ENCODE peak calls at places on chromosomes 6 and 20, in five cellular contexts. K is CD8-positive, alpha-beta T cell; J is AG04450; A is fibroblast of lung; V is astrocyte of the spinal cord. R is an unnamed sample.
A peak's percentile ranks its signal among the peaks of the same experiment; 100 is the strongest.

GRCh38 chr6:106360410-106360988 is at the start of gene CRYBG1:
- DNase-seq in A (no peak), V (no peak), J (no peak), K (peak; percentile 78), R (peak; percentile 96)

GRCh38 chr6:13049666-13050254 is 278.6 kb downstream of the TBC1D7 start:
- DNase-seq in A (no peak), K (no peak), V (no peak), J (no peak), R (no peak)

GRCh38 chr6:11869656-11870340 is 91.2 kb upstream of the ADTRP start:
- DNase-seq in J (peak; percentile 65), A (peak; percentile 87), V (peak; percentile 81), K (no peak), R (no peak)

GRCh38 chr6:75103411-75103810 is 102.4 kb downstream of the COL12A1 start:
- DNase-seq in K (no peak), V (no peak), J (no peak), A (no peak), R (no peak)

GRCh38 chr6:167965602-167966539 is 31.6 kb upstream of the KIF25 start:
- DNase-seq in K (no peak), V (no peak), A (no peak), J (no peak), R (no peak)

GRCh38 chr6:38187688-38188590 is 368.4 kb downstream of the ZFAND3 start:
- DNase-seq in A (no peak), K (peak; percentile 25), J (no peak), V (no peak), R (no peak)

GRCh38 chr6:98487612-98488011 is 346.8 kb upstream of the POU3F2 start:
- DNase-seq in K (no peak), A (no peak), V (no peak), J (no peak), R (no peak)

GRCh38 chr6:34369385-34369784 is 23.1 kb downstream of the NUDT3 start:
- DNase-seq in J (no peak), V (no peak), A (no peak), K (no peak), R (no peak)

GRCh38 chr6:53112871-53113270 is 35.8 kb downstream of the GCM1 start:
- DNase-seq in A (no peak), V (no peak), J (no peak), K (no peak), R (peak; percentile 41)

GRCh38 chr6:6614096-6614964 is 25.8 kb downstream of the LY86 start:
- DNase-seq in K (peak; percentile 58), J (no peak), V (no peak), A (no peak), R (no peak)

GRCh38 chr20:19978511-19979210 is 38.5 kb upstream of the NAA20 start:
- DNase-seq in K (no peak), A (no peak), J (no peak), V (no peak), R (no peak)

GRCh38 chr6:133411757-133412156 is 170.6 kb downstream of the EYA4 start:
- DNase-seq in V (no peak), J (no peak), A (no peak), K (no peak), R (no peak)

GRCh38 chr6:52098649-52099184 is 11.3 kb upstream of the PKHD1 start:
- DNase-seq in V (no peak), K (no peak), J (no peak), A (no peak), R (no peak)

GRCh38 chr20:24106801-24107158 is 118.2 kb upstream of the GGTLC1 start:
- DNase-seq in K (no peak), V (no peak), A (no peak), J (no peak), R (no peak)

GRCh38 chr6:156977527-156978291 is 200.5 kb downstream of the ARID1B start:
- DNase-seq in A (peak; percentile 53), J (no peak), V (peak; percentile 30), K (no peak), R (no peak)

GRCh38 chr20:43379239-43379917 is 78.3 kb upstream of the SRSF6 start:
- DNase-seq in A (peak; percentile 96), J (peak; percentile 84), V (peak; percentile 3), K (no peak), R (no peak)

GRCh38 chr6:28789553-28790083 is 134.2 kb downstream of the TRIM27 start:
- DNase-seq in V (peak; percentile 67), A (peak; percentile 56), J (no peak), K (no peak), R (peak; percentile 59)

GRCh38 chr6:124400600-124400999 is 561.6 kb upstream of the RNF217 start:
- DNase-seq in A (no peak), V (no peak), K (no peak), J (no peak), R (no peak)

GRCh38 chr6:143233563-143234285 is 173.0 kb downstream of the AIG1 start:
- DNase-seq in K (no peak), V (no peak), A (no peak), J (no peak), R (no peak)

GRCh38 chr6:868212-868611 is 175.3 kb upstream of the EXOC2 start:
- DNase-seq in J (no peak), K (no peak), V (no peak), A (no peak), R (no peak)

GRCh38 chr6:170027111-170028043 is 263.5 kb downstream of the DLL1 start:
- DNase-seq in V (no peak), J (no peak), A (no peak), K (no peak), R (no peak)

GRCh38 chr6:42923656-42924055 is 5.6 kb upstream of the CNPY3 start:
- DNase-seq in J (no peak), V (no peak), K (no peak), A (no peak), R (no peak)

GRCh38 chr6:37628611-37629320 is 68.9 kb downstream of the MDGA1 start:
- DNase-seq in V (peak; percentile 73), A (peak; percentile 66), K (no peak), J (peak; percentile 21), R (no peak)

GRCh38 chr20:54207743-54208491 is at the start of gene PFDN4:
- DNase-seq in V (peak; percentile 89), A (peak; percentile 83), K (peak; percentile 88), J (peak; percentile 56), R (peak; percentile 97)

GRCh38 chr6:134064461-134064860 is 12.0 kb upstream of the SLC2A12 start:
- DNase-seq in A (no peak), J (no peak), K (no peak), V (no peak), R (no peak)

GRCh38 chr6:10033223-10033829 is 381.5 kb downstream of the TFAP2A start:
- DNase-seq in A (peak; percentile 46), K (no peak), V (peak; percentile 1), J (no peak), R (peak; percentile 69)

GRCh38 chr6:161462148-161462547 is 188.3 kb upstream of the AGPAT4 start:
- DNase-seq in J (no peak), V (no peak), K (no peak), A (peak; percentile 75), R (no peak)

GRCh38 chr6:105804436-105804835 is 281.7 kb upstream of the PRDM1 start:
- DNase-seq in A (peak; percentile 89), J (no peak), V (peak; percentile 74), K (no peak), R (no peak)

GRCh38 chr20:58981564-58982364 is 708 bp downstream of the NELFCD start:
- DNase-seq in A (no peak), K (no peak), J (no peak), V (peak; percentile 21), R (peak; percentile 25)

GRCh38 chr6:105424177-105424783 is 21.4 kb upstream of the PREP start:
- DNase-seq in K (peak; percentile 73), J (no peak), A (peak; percentile 42), V (peak; percentile 76), R (peak; percentile 58)

GRCh38 chr6:167706313-167707109 is 120.2 kb upstream of the AFDN start:
- DNase-seq in A (no peak), V (no peak), J (no peak), K (peak; percentile 64), R (no peak)

GRCh38 chr20:62413896-62414481 is 6.9 kb upstream of the CABLES2 start:
- DNase-seq in V (no peak), K (no peak), J (no peak), A (no peak), R (peak; percentile 41)
- TF ChIP-seq CTCF in V (peak; percentile 21), K (no peak), J (no peak), A (no peak), R (peak; percentile 22)

GRCh38 chr6:151440930-151441329 is 11.0 kb downstream of the RMND1 start:
- DNase-seq in J (no peak), V (peak; percentile 52), A (peak; percentile 34), K (no peak), R (no peak)
- TF ChIP-seq CTCF in J (peak; percentile 53), V (peak; percentile 53), A (peak; percentile 46), K (peak; percentile 69), R (no peak)

GRCh38 chr20:1618479-1618878 is 1.3 kb downstream of the SIRPB1 start:
- DNase-seq in V (no peak), A (no peak), K (no peak), J (no peak), R (no peak)
- TF ChIP-seq CTCF in V (no peak), A (no peak), K (no peak), J (no peak), R (no peak)

GRCh38 chr6:152233547-152234320 is 403.4 kb downstream of the SYNE1 start:
- DNase-seq in A (no peak), J (no peak), K (no peak), V (no peak), R (no peak)

GRCh38 chr6:152236370-152237097 is 400.6 kb downstream of the SYNE1 start:
- DNase-seq in V (no peak), J (no peak), K (no peak), A (no peak), R (no peak)

GRCh38 chr6:152229330-152229729 is 407.8 kb downstream of the SYNE1 start:
- DNase-seq in A (no peak), K (no peak), J (no peak), V (no peak), R (no peak)

GRCh38 chr6:152232494-152233151 is 404.5 kb downstream of the SYNE1 start:
- DNase-seq in V (peak; percentile 49), K (no peak), A (peak; percentile 76), J (no peak), R (no peak)
- TF ChIP-seq CTCF in V (no peak), K (no peak), A (no peak), J (peak; percentile 36), R (no peak)